ENCODE peak calls at places on chromosomes 13 and 19, in nine cellular contexts. One of them, this sample, is unnamed.

GRCh38 chr13:95154441-95154886 is 146.8 kb downstream of the ABCC4 start:
- DNase-seq in mesothelial cell of epicardium: no peak
- DNase-seq in A549: no peak
- DNase-seq in uterus: no peak
- DNase-seq in mucosa of descending colon: no peak
- DNase-seq in fibroblast of lung: peak; percentile 25
- DNase-seq in heart right ventricle: no peak
- DNase-seq in AG09319: no peak
- DNase-seq in left ventricle myocardium inferior: no peak
- DNase-seq in this sample: no peak

GRCh38 chr19:39038098-39038497 is 5.7 kb upstream of the FBXO27 start:
- DNase-seq in AG09319: no peak
- DNase-seq in uterus: peak; percentile 18
- DNase-seq in A549: peak; percentile 99
- DNase-seq in heart right ventricle: no peak
- DNase-seq in left ventricle myocardium inferior: no peak
- DNase-seq in mesothelial cell of epicardium: peak; percentile 41
- DNase-seq in mucosa of descending colon: no peak
- DNase-seq in fibroblast of lung: peak; percentile 35
- DNase-seq in this sample: no peak

GRCh38 chr19:51327066-51327985 is 14.6 kb downstream of the VSIG10L start:
- DNase-seq in mesothelial cell of epicardium: no peak
- DNase-seq in A549: peak; percentile 88
- DNase-seq in left ventricle myocardium inferior: peak; percentile 31
- DNase-seq in uterus: no peak
- DNase-seq in mucosa of descending colon: no peak
- DNase-seq in AG09319: no peak
- DNase-seq in fibroblast of lung: no peak
- DNase-seq in heart right ventricle: peak; percentile 40
- DNase-seq in this sample: no peak

GRCh38 chr13:47256618-47257017 is 359.8 kb upstream of the HTR2A start:
- DNase-seq in uterus: no peak
- DNase-seq in heart right ventricle: no peak
- DNase-seq in mucosa of descending colon: no peak
- DNase-seq in fibroblast of lung: peak; percentile 91
- DNase-seq in left ventricle myocardium inferior: no peak
- DNase-seq in mesothelial cell of epicardium: no peak
- DNase-seq in A549: no peak
- DNase-seq in AG09319: peak; percentile 10
- DNase-seq in this sample: no peak

GRCh38 chr19:35249146-35249847 is 495 bp downstream of the LSR start:
- DNase-seq in mucosa of descending colon: no peak
- DNase-seq in uterus: no peak
- DNase-seq in A549: peak; percentile 48
- DNase-seq in mesothelial cell of epicardium: no peak
- DNase-seq in left ventricle myocardium inferior: no peak
- DNase-seq in fibroblast of lung: no peak
- DNase-seq in heart right ventricle: no peak
- DNase-seq in AG09319: no peak
- DNase-seq in this sample: peak; percentile 64

GRCh38 chr13:20716951-20717350 is 13.5 kb downstream of the IL17D start:
- DNase-seq in uterus: no peak
- DNase-seq in A549: no peak
- DNase-seq in mesothelial cell of epicardium: no peak
- DNase-seq in left ventricle myocardium inferior: no peak
- DNase-seq in mucosa of descending colon: no peak
- DNase-seq in heart right ventricle: no peak
- DNase-seq in fibroblast of lung: no peak
- DNase-seq in AG09319: no peak
- DNase-seq in this sample: no peak

GRCh38 chr19:1656988-1657536 is 4.6 kb upstream of the TCF3 start:
- DNase-seq in mesothelial cell of epicardium: no peak
- DNase-seq in fibroblast of lung: no peak
- DNase-seq in left ventricle myocardium inferior: no peak
- DNase-seq in A549: no peak
- DNase-seq in heart right ventricle: no peak
- DNase-seq in AG09319: no peak
- DNase-seq in mucosa of descending colon: peak; percentile 12
- DNase-seq in uterus: no peak
- DNase-seq in this sample: no peak

GRCh38 chr19:16073988-16074387 is 2.3 kb upstream of the TPM4 start:
- DNase-seq in A549: no peak
- DNase-seq in mesothelial cell of epicardium: no peak
- DNase-seq in fibroblast of lung: no peak
- DNase-seq in mucosa of descending colon: no peak
- DNase-seq in uterus: no peak
- DNase-seq in left ventricle myocardium inferior: no peak
- DNase-seq in AG09319: no peak
- DNase-seq in heart right ventricle: no peak
- DNase-seq in this sample: no peak

GRCh38 chr13:19910336-19911072 is 47.1 kb upstream of the ZMYM5 start:
- DNase-seq in heart right ventricle: no peak
- DNase-seq in mesothelial cell of epicardium: no peak
- DNase-seq in uterus: no peak
- DNase-seq in mucosa of descending colon: no peak
- DNase-seq in left ventricle myocardium inferior: no peak
- DNase-seq in fibroblast of lung: peak; percentile 82
- DNase-seq in AG09319: no peak
- DNase-seq in A549: peak; percentile 15
- DNase-seq in this sample: no peak

GRCh38 chr13:44068737-44069136 is 189.0 kb downstream of the LACC1 start:
- DNase-seq in uterus: no peak
- DNase-seq in A549: no peak
- DNase-seq in fibroblast of lung: peak; percentile 85
- DNase-seq in mesothelial cell of epicardium: no peak
- DNase-seq in mucosa of descending colon: no peak
- DNase-seq in heart right ventricle: no peak
- DNase-seq in AG09319: peak; percentile 8
- DNase-seq in left ventricle myocardium inferior: no peak
- DNase-seq in this sample: no peak

GRCh38 chr13:24064258-24064860 is 96.2 kb upstream of the SPATA13 start:
- DNase-seq in mesothelial cell of epicardium: no peak
- DNase-seq in fibroblast of lung: no peak
- DNase-seq in uterus: no peak
- DNase-seq in A549: no peak
- DNase-seq in AG09319: no peak
- DNase-seq in heart right ventricle: no peak
- DNase-seq in mucosa of descending colon: no peak
- DNase-seq in left ventricle myocardium inferior: no peak
- DNase-seq in this sample: no peak

GRCh38 chr13:109750376-109750775 is 36.0 kb downstream of the IRS2 start:
- DNase-seq in left ventricle myocardium inferior: no peak
- DNase-seq in heart right ventricle: no peak
- DNase-seq in mucosa of descending colon: no peak
- DNase-seq in uterus: no peak
- DNase-seq in fibroblast of lung: no peak
- DNase-seq in mesothelial cell of epicardium: no peak
- DNase-seq in AG09319: no peak
- DNase-seq in A549: no peak
- DNase-seq in this sample: no peak

GRCh38 chr19:709196-709964 is 645 bp downstream of the PALM start:
- DNase-seq in fibroblast of lung: no peak
- DNase-seq in heart right ventricle: no peak
- DNase-seq in uterus: no peak
- DNase-seq in AG09319: no peak
- DNase-seq in mesothelial cell of epicardium: no peak
- DNase-seq in left ventricle myocardium inferior: no peak
- DNase-seq in A549: no peak
- DNase-seq in mucosa of descending colon: no peak
- DNase-seq in this sample: no peak

GRCh38 chr19:6047741-6048231 is 62.5 kb downstream of the RFX2 start:
- DNase-seq in A549: no peak
- DNase-seq in heart right ventricle: no peak
- DNase-seq in uterus: peak; percentile 24
- DNase-seq in fibroblast of lung: peak; percentile 39
- DNase-seq in AG09319: no peak
- DNase-seq in mucosa of descending colon: no peak
- DNase-seq in left ventricle myocardium inferior: no peak
- DNase-seq in mesothelial cell of epicardium: no peak
- DNase-seq in this sample: peak; percentile 61

GRCh38 chr19:2695288-2695866 is 7.1 kb downstream of the GNG7 start:
- DNase-seq in heart right ventricle: peak; percentile 53
- DNase-seq in mesothelial cell of epicardium: no peak
- DNase-seq in uterus: no peak
- DNase-seq in A549: no peak
- DNase-seq in left ventricle myocardium inferior: peak; percentile 60
- DNase-seq in AG09319: no peak
- DNase-seq in mucosa of descending colon: no peak
- DNase-seq in fibroblast of lung: no peak
- DNase-seq in this sample: no peak

GRCh38 chr13:82772802-82773201 is 1109.5 kb downstream of the SLITRK1 start:
- DNase-seq in mucosa of descending colon: no peak
- DNase-seq in fibroblast of lung: peak; percentile 43
- DNase-seq in A549: no peak
- DNase-seq in mesothelial cell of epicardium: no peak
- DNase-seq in heart right ventricle: no peak
- DNase-seq in left ventricle myocardium inferior: no peak
- DNase-seq in AG09319: no peak
- DNase-seq in uterus: no peak
- DNase-seq in this sample: no peak

DNA sequence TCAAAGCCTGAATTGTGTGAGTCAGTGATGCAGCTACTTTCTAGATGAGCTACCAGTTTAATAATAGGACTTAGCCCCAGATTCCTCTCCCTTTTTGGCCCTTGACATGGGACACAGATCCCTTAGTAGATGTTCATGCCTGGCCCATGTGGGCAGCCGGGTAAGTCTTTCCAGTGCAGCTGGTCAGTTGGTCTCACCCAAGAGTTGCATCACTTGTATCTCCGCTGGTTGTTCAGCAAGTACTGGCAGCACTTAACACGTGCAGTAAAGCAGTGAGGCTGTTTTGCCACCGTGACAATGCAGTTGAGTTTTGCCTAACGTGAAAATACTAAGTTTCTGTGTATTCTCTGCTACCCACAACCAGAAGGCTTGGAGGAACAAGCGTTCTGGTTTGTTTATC is 50.1 kb downstream of the ARHGEF7 start:
- DNase-seq in heart right ventricle: no peak
- DNase-seq in fibroblast of lung: no peak
- DNase-seq in uterus: no peak
- DNase-seq in mesothelial cell of epicardium: no peak
- DNase-seq in A549: no peak
- DNase-seq in mucosa of descending colon: no peak
- DNase-seq in left ventricle myocardium inferior: no peak
- DNase-seq in AG09319: no peak
- DNase-seq in this sample: no peak
- TF ChIP-seq CTCF in heart right ventricle: no peak
- TF ChIP-seq CTCF in fibroblast of lung: no peak
- TF ChIP-seq CTCF in uterus: no peak
- TF ChIP-seq CTCF in mesothelial cell of epicardium: no peak
- TF ChIP-seq CTCF in A549: no peak
- TF ChIP-seq CTCF in mucosa of descending colon: no peak
- TF ChIP-seq CTCF in left ventricle myocardium inferior: no peak
- TF ChIP-seq CTCF in AG09319: no peak
- TF ChIP-seq CTCF in this sample: no peak

GRCh38 chr13:56351041-56351440 is 789.7 kb upstream of the PRR20A start:
- DNase-seq in heart right ventricle: no peak
- DNase-seq in A549: no peak
- DNase-seq in AG09319: no peak
- DNase-seq in mesothelial cell of epicardium: no peak
- DNase-seq in uterus: no peak
- DNase-seq in mucosa of descending colon: no peak
- DNase-seq in left ventricle myocardium inferior: no peak
- DNase-seq in fibroblast of lung: no peak
- DNase-seq in this sample: no peak
- TF ChIP-seq CTCF in heart right ventricle: peak; percentile 17
- TF ChIP-seq CTCF in A549: no peak
- TF ChIP-seq CTCF in AG09319: no peak
- TF ChIP-seq CTCF in mesothelial cell of epicardium: no peak
- TF ChIP-seq CTCF in uterus: no peak
- TF ChIP-seq CTCF in mucosa of descending colon: no peak
- TF ChIP-seq CTCF in left ventricle myocardium inferior: no peak
- TF ChIP-seq CTCF in fibroblast of lung: no peak
- TF ChIP-seq CTCF in this sample: no peak

GRCh38 chr13:106159295-106160195 is 375.9 kb downstream of the EFNB2 start:
- DNase-seq in uterus: no peak
- DNase-seq in fibroblast of lung: no peak
- DNase-seq in mesothelial cell of epicardium: no peak
- DNase-seq in heart right ventricle: no peak
- DNase-seq in AG09319: no peak
- DNase-seq in mucosa of descending colon: no peak
- DNase-seq in left ventricle myocardium inferior: no peak
- DNase-seq in A549: no peak
- DNase-seq in this sample: no peak
- TF ChIP-seq CTCF in uterus: no peak
- TF ChIP-seq CTCF in fibroblast of lung: no peak
- TF ChIP-seq CTCF in mesothelial cell of epicardium: no peak
- TF ChIP-seq CTCF in heart right ventricle: no peak
- TF ChIP-seq CTCF in AG09319: no peak
- TF ChIP-seq CTCF in mucosa of descending colon: no peak
- TF ChIP-seq CTCF in left ventricle myocardium inferior: no peak
- TF ChIP-seq CTCF in A549: no peak
- TF ChIP-seq CTCF in this sample: no peak

GRCh38 chr13:92172191-92172590 is 773.8 kb downstream of the GPC5 start:
- DNase-seq in uterus: no peak
- DNase-seq in mesothelial cell of epicardium: no peak
- DNase-seq in mucosa of descending colon: no peak
- DNase-seq in heart right ventricle: no peak
- DNase-seq in fibroblast of lung: peak; percentile 63
- DNase-seq in AG09319: no peak
- DNase-seq in left ventricle myocardium inferior: no peak
- DNase-seq in A549: no peak
- DNase-seq in this sample: no peak

GRCh38 chr13:92173254-92173653 is 774.8 kb downstream of the GPC5 start:
- DNase-seq in mucosa of descending colon: no peak
- DNase-seq in AG09319: no peak
- DNase-seq in heart right ventricle: no peak
- DNase-seq in uterus: no peak
- DNase-seq in fibroblast of lung: no peak
- DNase-seq in A549: no peak
- DNase-seq in mesothelial cell of epicardium: no peak
- DNase-seq in left ventricle myocardium inferior: no peak
- DNase-seq in this sample: no peak

GRCh38 chr13:92175330-92175729 is 776.9 kb downstream of the GPC5 start:
- DNase-seq in uterus: no peak
- DNase-seq in left ventricle myocardium inferior: no peak
- DNase-seq in AG09319: no peak
- DNase-seq in fibroblast of lung: peak; percentile 80
- DNase-seq in mucosa of descending colon: no peak
- DNase-seq in A549: no peak
- DNase-seq in heart right ventricle: no peak
- DNase-seq in mesothelial cell of epicardium: peak; percentile 42
- DNase-seq in this sample: no peak
- TF ChIP-seq CTCF in uterus: no peak
- TF ChIP-seq CTCF in left ventricle myocardium inferior: peak; percentile 46
- TF ChIP-seq CTCF in AG09319: peak; percentile 23
- TF ChIP-seq CTCF in fibroblast of lung: peak; percentile 24
- TF ChIP-seq CTCF in mucosa of descending colon: no peak
- TF ChIP-seq CTCF in A549: no peak
- TF ChIP-seq CTCF in heart right ventricle: peak; percentile 51
- TF ChIP-seq CTCF in mesothelial cell of epicardium: peak; percentile 25
- TF ChIP-seq CTCF in this sample: peak; percentile 69

GRCh38 chr19:33747273-33747672 is 49.4 kb upstream of the KCTD15 start:
- DNase-seq in uterus: no peak
- DNase-seq in A549: no peak
- DNase-seq in heart right ventricle: no peak
- DNase-seq in mesothelial cell of epicardium: no peak
- DNase-seq in AG09319: no peak
- DNase-seq in mucosa of descending colon: no peak
- DNase-seq in fibroblast of lung: no peak
- DNase-seq in left ventricle myocardium inferior: no peak
- DNase-seq in this sample: no peak
- TF ChIP-seq CTCF in uterus: no peak
- TF ChIP-seq CTCF in A549: no peak
- TF ChIP-seq CTCF in heart right ventricle: no peak
- TF ChIP-seq CTCF in mesothelial cell of epicardium: no peak
- TF ChIP-seq CTCF in AG09319: no peak
- TF ChIP-seq CTCF in mucosa of descending colon: no peak
- TF ChIP-seq CTCF in fibroblast of lung: no peak
- TF ChIP-seq CTCF in left ventricle myocardium inferior: no peak
- TF ChIP-seq CTCF in this sample: no peak

This sample was measured in type B pancreatic cell.